ENCODE peak calls at places on chromosomes 16 and 17, in nine cellular contexts. One of them, this sample, is unnamed.
A peak's percentile ranks its signal among the peaks of the same experiment; 100 is the strongest.

GRCh38 chr17:11332706-11333105 is 91.7 kb downstream of the SHISA6 start:
- DNase-seq in Panc1: no peak
- DNase-seq in head of caudate nucleus: peak; percentile 54
- DNase-seq in NCI-H2171 treated with DMSO at 0.1 percent for 48 hours: no peak
- DNase-seq in AG04450: no peak
- DNase-seq in stimulated activated naive CD8-positive, alpha-beta T cell treated with anti-CD3 and anti-CD28 coated beads, Interleukin-15, amount 100 ng/mL, for 72 hours: no peak
- DNase-seq in activated naive CD4-positive, alpha-beta T cell treated with anti-CD3 and anti-CD28 coated beads, Interleukin-2, amount 50 U/mL, for 16 hours: no peak
- DNase-seq in small intestine: no peak
- DNase-seq in T-cell: no peak
- DNase-seq in this sample: no peak

GRCh38 chr16:81417210-81417609 is 27.4 kb upstream of the CMIP start:
- DNase-seq in NCI-H2171 treated with DMSO at 0.1 percent for 48 hours: no peak
- DNase-seq in small intestine: no peak
- DNase-seq in activated naive CD4-positive, alpha-beta T cell treated with anti-CD3 and anti-CD28 coated beads, Interleukin-2, amount 50 U/mL, for 16 hours: no peak
- DNase-seq in AG04450: no peak
- DNase-seq in T-cell: no peak
- DNase-seq in head of caudate nucleus: no peak
- DNase-seq in stimulated activated naive CD8-positive, alpha-beta T cell treated with anti-CD3 and anti-CD28 coated beads, Interleukin-15, amount 100 ng/mL, for 72 hours: no peak
- DNase-seq in Panc1: no peak
- DNase-seq in this sample: no peak

GRCh38 chr16:10871157-10871991 is 5.6 kb upstream of the CIITA start:
- DNase-seq in T-cell: no peak
- DNase-seq in small intestine: peak; percentile 90
- DNase-seq in Panc1: no peak
- DNase-seq in NCI-H2171 treated with DMSO at 0.1 percent for 48 hours: peak; percentile 90
- DNase-seq in stimulated activated naive CD8-positive, alpha-beta T cell treated with anti-CD3 and anti-CD28 coated beads, Interleukin-15, amount 100 ng/mL, for 72 hours: peak; percentile 85
- DNase-seq in head of caudate nucleus: no peak
- DNase-seq in activated naive CD4-positive, alpha-beta T cell treated with anti-CD3 and anti-CD28 coated beads, Interleukin-2, amount 50 U/mL, for 16 hours: no peak
- DNase-seq in AG04450: peak; percentile 45
- DNase-seq in this sample: no peak

GRCh38 chr16:50838165-50838564 is 96.3 kb downstream of the CYLD start:
- DNase-seq in activated naive CD4-positive, alpha-beta T cell treated with anti-CD3 and anti-CD28 coated beads, Interleukin-2, amount 50 U/mL, for 16 hours: no peak
- DNase-seq in head of caudate nucleus: no peak
- DNase-seq in Panc1: no peak
- DNase-seq in NCI-H2171 treated with DMSO at 0.1 percent for 48 hours: no peak
- DNase-seq in stimulated activated naive CD8-positive, alpha-beta T cell treated with anti-CD3 and anti-CD28 coated beads, Interleukin-15, amount 100 ng/mL, for 72 hours: no peak
- DNase-seq in T-cell: no peak
- DNase-seq in AG04450: no peak
- DNase-seq in small intestine: no peak
- DNase-seq in this sample: no peak

GRCh38 chr16:3651461-3652372 is 2.8 kb upstream of the DNASE1 start:
- DNase-seq in Panc1: no peak
- DNase-seq in small intestine: no peak
- DNase-seq in T-cell: no peak
- DNase-seq in NCI-H2171 treated with DMSO at 0.1 percent for 48 hours: peak; percentile 4
- DNase-seq in head of caudate nucleus: peak; percentile 12
- DNase-seq in AG04450: no peak
- DNase-seq in activated naive CD4-positive, alpha-beta T cell treated with anti-CD3 and anti-CD28 coated beads, Interleukin-2, amount 50 U/mL, for 16 hours: no peak
- DNase-seq in stimulated activated naive CD8-positive, alpha-beta T cell treated with anti-CD3 and anti-CD28 coated beads, Interleukin-15, amount 100 ng/mL, for 72 hours: peak; percentile 6
- DNase-seq in this sample: no peak

GRCh38 chr16:30782486-30783279 is 4.3 kb downstream of the ZNF629 start:
- DNase-seq in stimulated activated naive CD8-positive, alpha-beta T cell treated with anti-CD3 and anti-CD28 coated beads, Interleukin-15, amount 100 ng/mL, for 72 hours: no peak
- DNase-seq in NCI-H2171 treated with DMSO at 0.1 percent for 48 hours: no peak
- DNase-seq in T-cell: no peak
- DNase-seq in AG04450: no peak
- DNase-seq in small intestine: no peak
- DNase-seq in Panc1: no peak
- DNase-seq in head of caudate nucleus: no peak
- DNase-seq in activated naive CD4-positive, alpha-beta T cell treated with anti-CD3 and anti-CD28 coated beads, Interleukin-2, amount 50 U/mL, for 16 hours: no peak
- DNase-seq in this sample: no peak

GRCh38 chr16:73847090-73847489 is 449.5 kb upstream of the PSMD7 start:
- DNase-seq in AG04450: no peak
- DNase-seq in stimulated activated naive CD8-positive, alpha-beta T cell treated with anti-CD3 and anti-CD28 coated beads, Interleukin-15, amount 100 ng/mL, for 72 hours: no peak
- DNase-seq in Panc1: no peak
- DNase-seq in T-cell: no peak
- DNase-seq in NCI-H2171 treated with DMSO at 0.1 percent for 48 hours: no peak
- DNase-seq in head of caudate nucleus: no peak
- DNase-seq in small intestine: no peak
- DNase-seq in activated naive CD4-positive, alpha-beta T cell treated with anti-CD3 and anti-CD28 coated beads, Interleukin-2, amount 50 U/mL, for 16 hours: no peak
- DNase-seq in this sample: no peak

GRCh38 chr17:44900894-44901293 is 1.6 kb upstream of the EFTUD2 start:
- DNase-seq in NCI-H2171 treated with DMSO at 0.1 percent for 48 hours: peak; percentile 73
- DNase-seq in activated naive CD4-positive, alpha-beta T cell treated with anti-CD3 and anti-CD28 coated beads, Interleukin-2, amount 50 U/mL, for 16 hours: no peak
- DNase-seq in head of caudate nucleus: no peak
- DNase-seq in small intestine: no peak
- DNase-seq in Panc1: no peak
- DNase-seq in AG04450: peak; percentile 27
- DNase-seq in stimulated activated naive CD8-positive, alpha-beta T cell treated with anti-CD3 and anti-CD28 coated beads, Interleukin-15, amount 100 ng/mL, for 72 hours: no peak
- DNase-seq in T-cell: no peak
- DNase-seq in this sample: no peak

GRCh38 chr17:70029019-70029767 is 45.8 kb upstream of the KCNJ16 start:
- DNase-seq in NCI-H2171 treated with DMSO at 0.1 percent for 48 hours: no peak
- DNase-seq in head of caudate nucleus: no peak
- DNase-seq in small intestine: peak; percentile 9
- DNase-seq in AG04450: no peak
- DNase-seq in Panc1: no peak
- DNase-seq in activated naive CD4-positive, alpha-beta T cell treated with anti-CD3 and anti-CD28 coated beads, Interleukin-2, amount 50 U/mL, for 16 hours: no peak
- DNase-seq in stimulated activated naive CD8-positive, alpha-beta T cell treated with anti-CD3 and anti-CD28 coated beads, Interleukin-15, amount 100 ng/mL, for 72 hours: no peak
- DNase-seq in T-cell: no peak
- DNase-seq in this sample: no peak

GRCh38 chr17:47905221-47905733 is 9.2 kb downstream of the SP2 start:
- DNase-seq in T-cell: no peak
- DNase-seq in activated naive CD4-positive, alpha-beta T cell treated with anti-CD3 and anti-CD28 coated beads, Interleukin-2, amount 50 U/mL, for 16 hours: no peak
- DNase-seq in AG04450: peak; percentile 46
- DNase-seq in NCI-H2171 treated with DMSO at 0.1 percent for 48 hours: no peak
- DNase-seq in head of caudate nucleus: peak; percentile 54
- DNase-seq in stimulated activated naive CD8-positive, alpha-beta T cell treated with anti-CD3 and anti-CD28 coated beads, Interleukin-15, amount 100 ng/mL, for 72 hours: no peak
- DNase-seq in Panc1: no peak
- DNase-seq in small intestine: no peak
- DNase-seq in this sample: no peak